ENCODE peak calls at places on chromosome 14, in six cellular contexts. R is EL, P is activated T-cell treated with anti-CD3 and anti-CD28 coated beads for 24 hours, V is Daoy, Y is HS-27A, H is H7. X is an unnamed sample.

GRCh38 chr14:105411985-105412767 is 7.5 kb upstream of the MTA1 start:
- DNase-seq in Y (no peak), P (no peak), V (no peak), R (no peak), H (peak; percentile 79), X (no peak)

GRCh38 chr14:81638656-81639055 is 105.0 kb upstream of the SEL1L start:
- DNase-seq in R (no peak), V (no peak), P (no peak), Y (no peak), H (no peak), X (no peak)

GRCh38 chr14:102806447-102806846 is 29.2 kb downstream of the TRAF3 start:
- DNase-seq in V (no peak), P (no peak), H (no peak), R (no peak), Y (no peak), X (no peak)

GRCh38 chr14:40494483-40494882 is 1062.2 kb upstream of the FBXO33 start:
- DNase-seq in V (no peak), P (no peak), Y (no peak), R (no peak), H (no peak), X (no peak)

GRCh38 chr14:93231129-93231979 is 24.3 kb downstream of the UBR7 start:
- DNase-seq in Y (no peak), R (peak; percentile 59), V (peak; percentile 70), H (peak; percentile 54), P (no peak), X (no peak)

GRCh38 chr14:35932659-35933159 is 106.6 kb downstream of the BRMS1L start:
- DNase-seq in R (no peak), H (no peak), Y (no peak), P (peak; percentile 19), V (no peak), X (no peak)

GRCh38 chr14:105885561-105886320 is 359.4 kb downstream of the TMEM121 start:
- DNase-seq in V (no peak), Y (no peak), P (no peak), H (no peak), R (no peak), X (no peak)

GRCh38 chr14:89807151-89807550 is 147.4 kb downstream of the EFCAB11 start:
- DNase-seq in R (no peak), V (no peak), H (no peak), P (no peak), Y (no peak), X (no peak)

GRCh38 chr14:42224053-42224888 is 617.6 kb downstream of the LRFN5 start:
- DNase-seq in P (no peak), V (peak; percentile 79), Y (no peak), H (peak; percentile 35), R (peak; percentile 41), X (peak; percentile 20)

GRCh38 chr14:100098171-100098570 is 32.9 kb downstream of the EVL start:
- DNase-seq in Y (no peak), H (no peak), P (no peak), V (no peak), R (no peak), X (no peak)

GRCh38 chr14:95523818-95524448 is 7.5 kb upstream of the SYNE3 start:
- DNase-seq in P (no peak), R (peak; percentile 71), Y (no peak), V (no peak), H (no peak), X (no peak)

GRCh38 chr14:101669629-101670028 is 91.9 kb upstream of the PPP2R5C start:
- DNase-seq in R (no peak), V (no peak), Y (no peak), P (no peak), H (no peak), X (no peak)

GRCh38 chr14:99772371-99773283 is 20.6 kb upstream of the EML1 start:
- DNase-seq in Y (no peak), P (no peak), R (peak; percentile 73), H (no peak), V (no peak), X (no peak)

GRCh38 chr14:101554991-101555668 is 6.2 kb upstream of the DIO3 start:
- DNase-seq in V (no peak), Y (no peak), P (no peak), R (no peak), H (peak; percentile 42), X (no peak)

GRCh38 chr14:105989746-105990302 is 463.4 kb downstream of the TMEM121 start:
- DNase-seq in Y (no peak), H (no peak), V (no peak), R (no peak), P (no peak), X (no peak)

GRCh38 chr14:103260629-103261124 is 73.4 kb upstream of the EIF5 start:
- DNase-seq in Y (no peak), V (peak; percentile 88), P (no peak), H (peak; percentile 62), R (peak; percentile 67), X (no peak)

GRCh38 chr14:100589760-100590469 is 2.7 kb upstream of the BEGAIN start:
- DNase-seq in V (no peak), R (no peak), H (no peak), P (no peak), Y (no peak), X (no peak)

GRCh38 chr14:49940805-49941421 is 48.0 kb downstream of the ARF6 start:
- DNase-seq in R (peak; percentile 48), Y (no peak), P (no peak), V (no peak), H (no peak), X (no peak)

GRCh38 chr14:94663965-94664704 is 51.9 kb downstream of the SERPINA3 start:
- DNase-seq in R (no peak), H (no peak), Y (no peak), V (no peak), P (no peak), X (no peak)

GRCh38 chr14:58663494-58664111 is 25.8 kb downstream of the DACT1 start:
- DNase-seq in P (no peak), H (no peak), R (peak; percentile 94), Y (no peak), V (peak; percentile 67), X (no peak)

GRCh38 chr14:80781968-80782367 is 159.6 kb downstream of the CEP128 start:
- DNase-seq in Y (no peak), R (peak; percentile 32), P (no peak), H (no peak), V (no peak), X (no peak)

X was measured in glomerular endothelial cell.